ENCODE peak calls at places on chromosomes 13 and 19, in six cellular contexts. M is fibroblast of gingiva; I is osteocyte; C is posterior cingulate gyrus; Y is NCI-H1930; G is activated T-cell treated with anti-CD3 and anti-CD28 coated beads, Interleukin-2, amount 50 U/mL, for 72 hours. X is an unnamed sample.

GRCh38 chr19:45200614-45201013 is 22.0 kb downstream of the BLOC1S3 start:
- DNase-seq in Y (peak; percentile 47), G (no peak), M (peak; percentile 82), C (peak; percentile 43), I (peak; percentile 88), X (no peak)

GRCh38 chr13:24033527-24034302 is 126.8 kb upstream of the SPATA13 start:
- DNase-seq in I (no peak), C (no peak), Y (no peak), M (peak; percentile 89), G (no peak), X (no peak)

GRCh38 chr13:30577381-30577780 is 40.3 kb upstream of the USPL1 start:
- DNase-seq in M (peak; percentile 60), I (no peak), G (peak; percentile 66), C (no peak), Y (no peak), X (no peak)

GRCh38 chr13:37001921-37002250 is 1.3 kb downstream of the EXOSC8 start:
- DNase-seq in G (no peak), C (no peak), Y (no peak), M (no peak), I (no peak), X (no peak)

GRCh38 chr13:27770809-27771208 is 21.5 kb upstream of the GSX1 start:
- DNase-seq in C (no peak), M (no peak), I (no peak), Y (peak; percentile 36), G (peak; percentile 26), X (peak; percentile 31)

GRCh38 chr19:35347171-35347929 is at the start of gene FFAR1:
- DNase-seq in Y (no peak), G (peak; percentile 78), C (no peak), M (no peak), I (peak; percentile 44), X (no peak)

GRCh38 chr19:4369109-4369887 is 25.9 kb downstream of the MPND start:
- DNase-seq in I (no peak), Y (no peak), C (no peak), M (no peak), G (peak; percentile 79), X (no peak)

GRCh38 chr13:91236182-91236581 is 111.3 kb upstream of the MIR17HG start:
- DNase-seq in Y (no peak), I (no peak), C (no peak), G (no peak), M (no peak), X (no peak)

GRCh38 chr19:35846038-35846668 is 6.2 kb downstream of the NPHS1 start:
- DNase-seq in C (no peak), M (no peak), I (no peak), Y (peak; percentile 17), G (no peak), X (no peak)

GRCh38 chr13:28273919-28274318 is 135.6 kb downstream of the PAN3 start:
- DNase-seq in C (no peak), G (no peak), I (no peak), M (no peak), Y (no peak), X (no peak)

GRCh38 chr13:94006271-94006670 is 473.2 kb downstream of the DCT start:
- DNase-seq in Y (no peak), I (no peak), G (no peak), C (no peak), M (no peak), X (no peak)

GRCh38 chr19:49217382-49217781 is 59.8 kb downstream of the TRPM4 start:
- DNase-seq in Y (no peak), C (no peak), G (no peak), M (peak; percentile 81), I (no peak), X (no peak)

GRCh38 chr19:17107546-17108452 is 32.2 kb downstream of the MYO9B start:
- DNase-seq in C (peak; percentile 82), M (peak; percentile 95), G (no peak), Y (no peak), I (peak; percentile 90), X (no peak)

GRCh38 chr13:33191425-33192221 is 93.9 kb downstream of the STARD13 start:
- DNase-seq in C (no peak), Y (no peak), G (no peak), M (peak; percentile 38), I (no peak), X (no peak)

GRCh38 chr19:19656451-19657396 is 6.8 kb downstream of the ATP13A1 start:
- DNase-seq in Y (no peak), G (no peak), M (no peak), I (peak; percentile 84), C (no peak), X (no peak)

GRCh38 chr13:111949311-111949710 is 117.6 kb upstream of the SOX1 start:
- DNase-seq in G (no peak), M (no peak), I (no peak), C (no peak), Y (no peak), X (no peak)

GRCh38 chr19:51719251-51719901 is 4.4 kb downstream of the HAS1 start:
- DNase-seq in I (no peak), M (no peak), C (peak; percentile 61), Y (peak; percentile 37), G (no peak), X (peak; percentile 31)

GRCh38 chr19:56612737-56613136 is 17.6 kb downstream of the ZNF71 start:
- DNase-seq in I (no peak), G (no peak), C (no peak), Y (no peak), M (no peak), X (no peak)

GRCh38 chr19:53254451-53255341 is at the start of gene ZNF677:
- DNase-seq in M (peak; percentile 91), I (peak; percentile 93), Y (no peak), G (peak; percentile 91), C (peak; percentile 97), X (peak; percentile 92)

GRCh38 chr13:113971471-113972231 is 2.2 kb downstream of the C13orf46 start:
- DNase-seq in G (no peak), I (no peak), Y (no peak), M (no peak), C (no peak), X (peak; percentile 4)

GRCh38 chr13:114226699-114227323 is 7.9 kb upstream of the CDC16 start:
- DNase-seq in G (peak; percentile 86), Y (peak; percentile 87), C (peak; percentile 84), M (peak; percentile 70), I (peak; percentile 91), X (peak; percentile 91)

GRCh38 chr13:107864543-107865460 is 350.5 kb downstream of the LIG4 start:
- DNase-seq in Y (peak; percentile 26), M (peak; percentile 37), I (no peak), C (no peak), G (no peak), X (no peak)

GRCh38 chr13:101398191-101398590 is 18.1 kb downstream of the NALCN start:
- DNase-seq in Y (no peak), I (no peak), G (no peak), C (no peak), M (no peak), X (no peak)

GRCh38 chr19:55116232-55117062 is 990 bp downstream of the PPP1R12C start:
- DNase-seq in Y (no peak), I (no peak), G (peak; percentile 62), M (peak; percentile 66), C (peak; percentile 84), X (peak; percentile 57)

GRCh38 chr19:47110521-47111080 is 3.0 kb downstream of the ZC3H4 start:
- DNase-seq in G (peak; percentile 48), Y (no peak), I (no peak), M (no peak), C (no peak), X (no peak)

GRCh38 chr13:110509971-110510786 is 51.3 kb downstream of the RAB20 start:
- DNase-seq in C (no peak), I (no peak), M (no peak), Y (no peak), G (no peak), X (peak; percentile 63)

GRCh38 chr19:58037927-58038687 is 4.3 kb downstream of the ZSCAN1 start:
- DNase-seq in M (no peak), I (no peak), Y (no peak), G (no peak), C (peak; percentile 69), X (no peak)

GRCh38 chr13:47959468-47960088 is 41.5 kb downstream of the SUCLA2 start:
- DNase-seq in C (no peak), M (no peak), G (no peak), Y (no peak), I (no peak), X (no peak)

GRCh38 chr19:53553865-53554791 is 16.2 kb downstream of the ZNF331 start:
- DNase-seq in G (peak; percentile 93), C (peak; percentile 87), I (peak; percentile 83), Y (peak; percentile 78), M (peak; percentile 87), X (peak; percentile 81)

GRCh38 chr19:34540811-34541557 is 59.4 kb downstream of the WTIP start:
- DNase-seq in C (no peak), Y (no peak), G (no peak), M (no peak), I (no peak), X (no peak)

GRCh38 chr19:48777720-48778119 is 22.4 kb downstream of the FGF21 start:
- DNase-seq in I (no peak), M (no peak), G (no peak), Y (no peak), C (no peak), X (no peak)

GRCh38 chr13:66567899-66568612 is 662.1 kb downstream of the PCDH9 start:
- DNase-seq in M (no peak), G (no peak), C (no peak), I (no peak), Y (no peak), X (no peak)

GRCh38 chr19:58570770-58571574 is 2.2 kb downstream of the MZF1 start:
- DNase-seq in C (no peak), Y (no peak), I (no peak), M (no peak), G (no peak), X (no peak)

GRCh38 chr13:85536706-85537105 is 262.5 kb downstream of the SLITRK6 start:
- DNase-seq in I (no peak), C (no peak), M (peak; percentile 32), G (no peak), Y (no peak), X (no peak)

GRCh38 chr13:51861728-51862300 is at the start of gene CCDC70:
- DNase-seq in Y (no peak), G (peak; percentile 52), I (no peak), M (no peak), C (no peak), X (no peak)

GRCh38 chr13:71672527-71672926 is 194.5 kb downstream of the DACH1 start:
- DNase-seq in M (no peak), C (no peak), G (no peak), Y (peak; percentile 12), I (no peak), X (no peak)

X was measured in glutamatergic neuron.